ENCODE peak calls at places on chromosomes 4 and X, in seven cellular contexts. X, G, O, T, R, S and J are unnamed samples.

GRCh38 chr4:104795264-104795934 is 300.7 kb upstream of the CXXC4 start:
- DNase-seq in S (no peak), R (no peak), G (no peak), O (peak), T (no peak), X (no peak), J (no peak)

GRCh38 chr4:41256131-41256739 is 493 bp upstream of the UCHL1 start:
- DNase-seq in S (no peak), X (no peak), T (peak), O (peak), G (peak), R (peak), J (peak)

GRCh38 chr4:165048170-165048569 is 5.5 kb upstream of the TRIM75 start:
- DNase-seq in G (no peak), T (no peak), O (no peak), X (no peak), S (no peak), R (no peak), J (no peak)

GRCh38 chr4:106201373-106201772 is 114.6 kb downstream of the TBCK start:
- DNase-seq in S (no peak), T (peak), O (peak), G (peak), R (no peak), X (no peak), J (no peak)

GRCh38 chrX:133660356-133660755 is 245.1 kb upstream of the GPC4 start:
- DNase-seq in T (peak), G (peak), X (no peak), S (no peak), R (no peak), O (peak), J (no peak)

GRCh38 chr4:86935833-86936721 is 1.3 kb downstream of the AFF1 start:
- DNase-seq in R (peak), T (peak), X (no peak), O (peak), S (peak), G (peak), J (no peak)

GRCh38 chr4:73609688-73610087 is 10.5 kb downstream of the RASSF6 start:
- DNase-seq in G (peak), R (no peak), X (no peak), O (peak), T (peak), S (no peak), J (no peak)

GRCh38 chr4:13953083-13953482 is 325.6 kb upstream of the BOD1L1 start:
- DNase-seq in X (no peak), O (no peak), T (no peak), S (no peak), G (no peak), R (no peak), J (no peak)

GRCh38 chr4:40514409-40515025 is 115.1 kb downstream of the RBM47 start:
- DNase-seq in S (no peak), R (no peak), O (no peak), X (peak), G (no peak), T (no peak), J (no peak)

GRCh38 chr4:105145059-105145912 is 1.4 kb upstream of the TET2 start:
- DNase-seq in X (no peak), O (peak), S (no peak), R (no peak), G (peak), T (no peak), J (no peak)

GRCh38 chr4:57206172-57206571 is 96.0 kb upstream of the IGFBP7 start:
- DNase-seq in S (no peak), R (no peak), T (no peak), X (no peak), O (no peak), G (no peak), J (no peak)

GRCh38 chr4:114417214-114417613 is 181.4 kb upstream of the UGT8 start:
- DNase-seq in X (no peak), O (no peak), G (no peak), S (no peak), R (no peak), T (no peak), J (no peak)

GRCh38 chr4:19936471-19936870 is 315.2 kb upstream of the SLIT2 start:
- DNase-seq in S (no peak), T (peak), X (peak), O (peak), G (peak), R (no peak), J (no peak)

GRCh38 chrX:121122332-121122731 is 74.9 kb downstream of the GLUD2 start:
- DNase-seq in G (no peak), O (no peak), T (no peak), S (no peak), R (no peak), X (no peak), J (no peak)

GRCh38 chrX:117969782-117970181 is 146.8 kb downstream of the KLHL13 start:
- DNase-seq in O (no peak), G (no peak), X (no peak), R (no peak), T (no peak), S (no peak), J (no peak)

GRCh38 chr4:94892051-94892450 is 134.3 kb downstream of the BMPR1B start:
- DNase-seq in X (no peak), S (no peak), R (no peak), T (no peak), G (no peak), O (peak), J (no peak)

GRCh38 chr4:86536166-86536565 is 57.9 kb upstream of the PTPN13 start:
- DNase-seq in G (peak), X (no peak), O (peak), T (no peak), S (no peak), R (no peak), J (no peak)

GRCh38 chrX:120781416-120781815 is 94.2 kb downstream of the CT47B1 start:
- DNase-seq in R (no peak), O (peak), G (peak), T (peak), X (no peak), S (no peak), J (no peak)

GRCh38 chr4:20254517-20255250 is 3.0 kb downstream of the SLIT2 start:
- DNase-seq in R (peak), G (peak), T (peak), O (peak), S (peak), X (no peak), J (peak)

GRCh38 chr4:185835814-185836213 is 23.8 kb upstream of the SORBS2 start:
- DNase-seq in O (no peak), R (no peak), S (no peak), T (no peak), G (no peak), X (no peak), J (no peak)

GRCh38 chrX:27622883-27623282 is 32.7 kb downstream of the DCAF8L2 start:
- DNase-seq in O (no peak), G (no peak), S (no peak), R (no peak), X (no peak), T (no peak), J (no peak)

GRCh38 chrX:27619459-27619858 is 29.3 kb downstream of the DCAF8L2 start:
- DNase-seq in X (no peak), R (no peak), O (no peak), G (no peak), T (peak), S (no peak), J (no peak)

GRCh38 chrX:27619975-27620374 is 29.8 kb downstream of the DCAF8L2 start:
- DNase-seq in R (no peak), T (peak), O (no peak), S (no peak), X (no peak), G (peak), J (no peak)
- TF ChIP-seq CTCF in R (peak), T (peak), O (peak), S (no peak), X (peak), G (peak), J (peak)

DNA sequence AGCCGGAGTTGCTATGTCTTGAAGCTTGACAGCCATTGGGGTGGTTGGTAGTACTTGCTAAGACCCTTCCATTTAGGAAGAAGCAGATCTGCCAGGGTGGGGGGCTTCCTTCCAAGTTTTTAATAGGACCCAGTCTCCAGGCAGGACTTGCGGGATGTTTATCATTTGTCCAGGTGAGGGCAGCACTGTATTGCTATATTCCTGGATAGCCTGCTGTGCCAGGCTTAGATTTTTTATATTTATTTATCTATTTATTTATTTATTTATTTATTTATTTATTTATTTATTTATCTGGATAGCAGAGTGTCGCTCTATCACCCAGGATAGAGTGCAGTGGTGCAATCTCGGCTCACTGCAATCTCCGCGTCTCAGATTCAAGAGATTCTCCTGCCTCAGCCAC is 87.4 kb upstream of the CT45A1 start:
- DNase-seq in R (peak), T (peak), G (peak), O (no peak), S (no peak), X (no peak), J (no peak)
- TF ChIP-seq CTCF in R (peak), T (no peak), G (no peak), O (no peak), S (no peak), X (no peak), J (peak)

DNA sequence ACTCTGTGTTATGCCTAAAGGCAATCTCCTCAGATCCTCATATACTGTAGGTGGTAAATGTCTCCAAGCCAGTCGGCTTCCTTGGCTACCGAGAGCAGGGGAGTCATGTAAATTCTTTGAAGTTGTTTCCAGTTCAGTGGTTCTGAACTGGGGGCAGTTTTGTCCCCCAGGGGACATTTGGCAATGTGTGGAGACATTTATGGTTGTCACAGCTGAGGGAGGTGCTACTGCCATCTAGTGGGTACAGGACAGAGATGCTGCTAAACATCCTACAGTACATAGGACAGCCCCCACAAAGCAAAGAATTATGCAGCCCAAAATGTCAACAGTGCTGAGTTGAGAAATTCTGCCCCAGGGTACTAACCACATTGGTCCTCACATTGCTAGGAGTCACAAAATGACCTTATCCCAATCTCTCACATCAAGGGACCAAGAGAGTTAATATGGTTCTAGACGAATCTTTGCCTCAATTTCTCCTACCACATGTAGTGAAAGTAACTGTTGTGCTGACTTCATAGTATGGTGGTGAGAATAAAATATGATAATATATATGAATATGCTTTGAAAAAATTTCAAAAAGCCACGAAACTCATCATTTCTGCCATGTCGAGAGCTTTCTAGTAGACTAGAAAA is 104.4 kb upstream of the ARHGAP24 start:
- DNase-seq in S (no peak), T (peak), G (peak), O (peak), R (peak), X (peak), J (peak)
- TF ChIP-seq CTCF in S (peak), T (peak), G (peak), O (peak), R (peak), X (peak), J (peak)

GRCh38 chr4:69823481-69824186 is 36.3 kb downstream of the SULT1E1 start:
- DNase-seq in S (no peak), O (peak), R (no peak), T (peak), X (no peak), G (peak), J (no peak)
- TF ChIP-seq CTCF in S (peak), O (peak), R (no peak), T (peak), X (peak), G (peak), J (peak)

DNA sequence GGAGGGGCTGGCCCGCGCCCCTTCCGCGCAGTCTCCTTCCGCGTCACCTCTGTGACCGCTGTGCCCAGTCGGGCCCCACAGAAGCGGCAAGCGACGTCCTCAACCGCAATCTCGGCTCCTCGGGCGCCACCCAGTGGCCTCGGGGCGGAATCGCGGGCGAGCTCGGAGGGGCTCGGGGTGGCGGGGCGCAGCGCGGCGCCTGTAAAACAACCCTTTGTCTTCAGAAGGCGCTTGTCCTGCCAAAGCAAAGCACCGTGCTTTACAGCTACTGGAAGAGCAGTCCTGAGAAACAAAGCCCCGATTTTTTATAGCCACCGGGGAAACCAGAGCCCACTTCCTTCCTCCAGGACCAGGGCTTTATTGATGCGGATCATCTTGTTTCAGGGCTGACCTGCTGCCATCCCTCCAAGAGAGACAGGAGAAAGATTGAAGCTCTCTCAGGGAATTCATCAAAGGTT is 37.3 kb upstream of the CDKN2AIP start:
- DNase-seq in X (no peak), R (peak), S (peak), O (peak), G (peak), T (peak), J (peak)
- TF ChIP-seq CTCF in X (peak), R (peak), S (peak), O (peak), G (peak), T (peak), J (peak)

GRCh38 chrX:84175943-84176342 is 12.1 kb downstream of the RPS6KA6 start:
- DNase-seq in T (no peak), G (no peak), R (no peak), O (no peak), X (no peak), S (no peak), J (no peak)

GRCh38 chrX:84168574-84168973 is 19.4 kb downstream of the RPS6KA6 start:
- DNase-seq in G (no peak), R (no peak), X (no peak), S (no peak), O (no peak), T (no peak), J (no peak)

GRCh38 chrX:84170931-84171330 is 17.1 kb downstream of the RPS6KA6 start:
- DNase-seq in X (no peak), O (no peak), R (no peak), T (no peak), S (no peak), G (no peak), J (no peak)

GRCh38 chrX:84175274-84175673 is 12.7 kb downstream of the RPS6KA6 start:
- DNase-seq in G (no peak), O (no peak), T (no peak), X (no peak), R (no peak), S (no peak), J (no peak)

GRCh38 chrX:84174348-84174747 is 13.7 kb downstream of the RPS6KA6 start:
- DNase-seq in O (no peak), X (no peak), T (no peak), S (no peak), R (no peak), G (no peak), J (no peak)
- TF ChIP-seq CTCF in O (no peak), X (no peak), T (no peak), S (no peak), R (no peak), G (no peak), J (no peak)

GRCh38 chrX:15973941-15974340 is 119.3 kb upstream of the AP1S2 start:
- DNase-seq in T (peak), X (no peak), O (no peak), R (no peak), G (peak), S (peak), J (no peak)

GRCh38 chrX:15977644-15978043 is 123.0 kb upstream of the AP1S2 start:
- DNase-seq in O (no peak), T (no peak), X (no peak), R (no peak), S (no peak), G (no peak), J (no peak)

GRCh38 chrX:15971696-15972095 is 117.1 kb upstream of the AP1S2 start:
- DNase-seq in O (no peak), X (no peak), G (no peak), S (no peak), R (no peak), T (no peak), J (no peak)

GRCh38 chrX:15973299-15973698 is 118.7 kb upstream of the AP1S2 start:
- DNase-seq in O (peak), R (peak), T (peak), S (no peak), G (peak), X (no peak), J (peak)
- TF ChIP-seq CTCF in O (peak), R (no peak), T (peak), S (no peak), G (peak), X (peak), J (peak)